ENCODE peak calls at places on chromosomes 11 and 22, in four cellular contexts. One of them, this sample, is unnamed.
A peak's percentile ranks its signal among the peaks of the same experiment; 100 is the strongest.

GRCh38 chr22:50271519-50271970 is 1.4 kb upstream of the MAPK11 start:
- DNase-seq in A549: no peak
- DNase-seq in right lobe of liver: no peak
- DNase-seq in uterus: peak; percentile 62
- DNase-seq in this sample: peak; percentile 65

GRCh38 chr11:35458846-35459245 is 39.5 kb upstream of the SLC1A2 start:
- DNase-seq in right lobe of liver: no peak
- DNase-seq in uterus: no peak
- DNase-seq in A549: no peak
- DNase-seq in this sample: no peak

GRCh38 chr22:28299760-28300159 is 379.9 kb downstream of the TTC28 start:
- DNase-seq in A549: no peak
- DNase-seq in uterus: peak; percentile 55
- DNase-seq in right lobe of liver: no peak
- DNase-seq in this sample: no peak

GRCh38 chr11:28858076-28858475 is 749.9 kb downstream of the METTL15 start:
- DNase-seq in A549: no peak
- DNase-seq in right lobe of liver: no peak
- DNase-seq in uterus: no peak
- DNase-seq in this sample: no peak

GRCh38 chr11:104625246-104625645 is 273.0 kb downstream of the CASP12 start:
- DNase-seq in uterus: no peak
- DNase-seq in right lobe of liver: no peak
- DNase-seq in A549: no peak
- DNase-seq in this sample: no peak

GRCh38 chr11:68214173-68215086 is 1.3 kb upstream of the KMT5B start:
- DNase-seq in A549: no peak
- DNase-seq in uterus: no peak
- DNase-seq in right lobe of liver: peak; percentile 69
- DNase-seq in this sample: no peak

GRCh38 chr11:134224710-134225662 is 515 bp downstream of the VPS26B start:
- DNase-seq in uterus: peak; percentile 39
- DNase-seq in right lobe of liver: peak; percentile 92
- DNase-seq in A549: peak; percentile 7
- DNase-seq in this sample: peak; percentile 31

GRCh38 chr11:104105155-104105554 is 58.8 kb downstream of the PDGFD start:
- DNase-seq in uterus: no peak
- DNase-seq in right lobe of liver: no peak
- DNase-seq in A549: no peak
- DNase-seq in this sample: no peak

GRCh38 chr11:78424334-78425270 is 7.0 kb upstream of the GAB2 start:
- DNase-seq in A549: no peak
- DNase-seq in right lobe of liver: no peak
- DNase-seq in uterus: no peak
- DNase-seq in this sample: no peak

GRCh38 chr11:87144266-87144665 is 106.5 kb downstream of the TMEM135 start:
- DNase-seq in uterus: no peak
- DNase-seq in right lobe of liver: no peak
- DNase-seq in A549: no peak
- DNase-seq in this sample: no peak

GRCh38 chr22:44337658-44338004 is 24.9 kb upstream of the SHISAL1 start:
- DNase-seq in right lobe of liver: no peak
- DNase-seq in A549: peak; percentile 38
- DNase-seq in uterus: peak; percentile 81
- DNase-seq in this sample: peak; percentile 75

GRCh38 chr11:70060611-70061293 is 17.4 kb upstream of the ANO1 start:
- DNase-seq in uterus: no peak
- DNase-seq in A549: no peak
- DNase-seq in right lobe of liver: no peak
- DNase-seq in this sample: no peak

GRCh38 chr11:130523609-130524008 is 75.2 kb downstream of the ADAMTS15 start:
- DNase-seq in uterus: no peak
- DNase-seq in right lobe of liver: no peak
- DNase-seq in A549: no peak
- DNase-seq in this sample: peak; percentile 25

GRCh38 chr11:130520231-130520630 is 71.8 kb downstream of the ADAMTS15 start:
- DNase-seq in right lobe of liver: no peak
- DNase-seq in uterus: peak; percentile 43
- DNase-seq in A549: no peak
- DNase-seq in this sample: no peak

GRCh38 chr11:130523166-130523565 is 74.7 kb downstream of the ADAMTS15 start:
- DNase-seq in A549: no peak
- DNase-seq in uterus: no peak
- DNase-seq in right lobe of liver: no peak
- DNase-seq in this sample: no peak

GRCh38 chr11:130524132-130524790 is 75.8 kb downstream of the ADAMTS15 start:
- DNase-seq in right lobe of liver: no peak
- DNase-seq in uterus: no peak
- DNase-seq in A549: no peak
- DNase-seq in this sample: no peak

GRCh38 chr11:130522284-130522961 is 74.0 kb downstream of the ADAMTS15 start:
- DNase-seq in A549: peak; percentile 79
- DNase-seq in uterus: peak; percentile 94
- DNase-seq in right lobe of liver: peak; percentile 67
- DNase-seq in this sample: peak; percentile 73
- TF ChIP-seq POLR2A in A549: no peak
- TF ChIP-seq POLR2A in uterus: no peak
- TF ChIP-seq POLR2A in right lobe of liver: no peak
- TF ChIP-seq POLR2A in this sample: no peak

DNA sequence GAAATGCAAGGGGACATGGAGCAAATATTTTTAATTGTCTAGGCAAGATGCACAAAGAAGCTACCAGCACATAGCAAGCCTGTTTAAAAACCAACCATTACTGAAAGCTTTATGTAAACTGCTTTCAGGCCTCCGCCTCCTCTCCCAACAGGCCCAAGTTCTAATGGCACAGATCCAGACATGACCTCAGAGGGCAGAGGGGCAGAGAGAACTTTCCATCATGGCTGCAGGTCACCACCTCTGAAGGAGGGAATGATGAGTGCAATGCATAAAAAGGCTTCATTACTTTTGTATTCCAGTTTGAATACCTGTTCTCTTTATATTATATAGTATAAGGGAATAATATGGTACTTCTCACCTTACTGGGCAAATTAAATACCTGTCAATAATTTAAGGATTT is 15.2 kb downstream of the DDX17 start:
- DNase-seq in A549: no peak
- DNase-seq in right lobe of liver: peak; percentile 80
- DNase-seq in uterus: peak; percentile 68
- DNase-seq in this sample: no peak
- TF ChIP-seq POLR2A in A549: no peak
- TF ChIP-seq POLR2A in right lobe of liver: no peak
- TF ChIP-seq POLR2A in uterus: no peak
- TF ChIP-seq POLR2A in this sample: no peak

GRCh38 chr11:65380460-65381126 is 1.9 kb downstream of the SLC25A45 start:
- DNase-seq in uterus: no peak
- DNase-seq in A549: no peak
- DNase-seq in right lobe of liver: no peak
- DNase-seq in this sample: no peak

GRCh38 chr11:65383778-65384177 is 1.3 kb upstream of the SLC25A45 start:
- DNase-seq in A549: no peak
- DNase-seq in uterus: no peak
- DNase-seq in right lobe of liver: no peak
- DNase-seq in this sample: no peak

GRCh38 chr11:65382804-65383368 is 440 bp upstream of the SLC25A45 start:
- DNase-seq in uterus: no peak
- DNase-seq in right lobe of liver: peak; percentile 94
- DNase-seq in A549: peak; percentile 58
- DNase-seq in this sample: peak; percentile 37

GRCh38 chr11:65381721-65382035 is 768 bp downstream of the SLC25A45 start:
- DNase-seq in uterus: no peak
- DNase-seq in A549: peak; percentile 52
- DNase-seq in right lobe of liver: no peak
- DNase-seq in this sample: peak; percentile 19

GRCh38 chr11:65382036-65382803 is at the start of gene SLC25A45:
- DNase-seq in uterus: peak; percentile 94
- DNase-seq in right lobe of liver: peak; percentile 95
- DNase-seq in A549: peak; percentile 78
- DNase-seq in this sample: peak; percentile 70
- TF ChIP-seq POLR2A in uterus: peak; percentile 83
- TF ChIP-seq POLR2A in right lobe of liver: peak; percentile 66
- TF ChIP-seq POLR2A in A549: no peak
- TF ChIP-seq POLR2A in this sample: peak; percentile 54

DNA sequence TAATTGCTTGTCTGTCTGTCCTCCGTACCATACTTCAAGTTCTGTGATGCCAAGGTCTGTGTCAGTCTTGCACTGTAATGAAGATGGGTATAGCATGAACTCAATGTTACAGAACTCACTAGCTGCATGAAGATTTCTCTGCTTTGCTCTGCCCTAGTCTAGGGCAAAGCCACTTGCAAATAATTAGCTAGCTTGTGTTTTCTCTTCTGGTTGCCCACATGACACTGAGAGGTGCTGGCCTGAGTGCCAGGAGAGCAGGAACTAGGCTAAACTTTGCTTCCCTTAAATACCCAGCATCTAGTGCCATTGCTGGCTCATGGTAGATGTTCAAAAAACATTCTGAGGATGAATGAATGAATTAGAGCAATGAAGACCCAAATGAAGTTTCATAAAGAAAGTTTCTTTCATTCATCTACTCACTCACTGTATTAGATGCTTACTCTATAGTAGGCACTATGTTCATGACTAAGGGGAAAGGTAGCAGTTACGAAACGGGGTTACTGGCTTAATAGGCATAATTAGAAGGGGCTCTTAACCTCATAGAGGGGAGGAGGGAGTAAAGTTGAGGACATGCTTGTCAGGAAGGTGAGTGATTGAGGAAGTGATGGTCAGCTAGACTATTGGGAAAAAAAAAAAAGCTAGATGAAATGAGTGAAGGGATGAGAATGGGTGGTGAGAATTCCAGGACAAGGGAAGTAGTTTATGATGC is 4.4 kb upstream of the ENDOD1 start:
- DNase-seq in uterus: no peak
- DNase-seq in A549: no peak
- DNase-seq in right lobe of liver: no peak
- DNase-seq in this sample: no peak
- TF ChIP-seq POLR2A in uterus: no peak
- TF ChIP-seq POLR2A in A549: no peak
- TF ChIP-seq POLR2A in right lobe of liver: no peak
- TF ChIP-seq POLR2A in this sample: no peak

GRCh38 chr22:17780741-17781318 is 6.6 kb upstream of the BID start:
- DNase-seq in right lobe of liver: no peak
- DNase-seq in A549: no peak
- DNase-seq in uterus: no peak
- DNase-seq in this sample: no peak

GRCh38 chr22:17781319-17782031 is 7.2 kb upstream of the BID start:
- DNase-seq in right lobe of liver: no peak
- DNase-seq in A549: peak; percentile 68
- DNase-seq in uterus: no peak
- DNase-seq in this sample: peak; percentile 78

GRCh38 chr22:17778412-17778976 is 4.2 kb upstream of the BID start:
- DNase-seq in uterus: no peak
- DNase-seq in right lobe of liver: no peak
- DNase-seq in A549: no peak
- DNase-seq in this sample: no peak

GRCh38 chr22:17779286-17780115 is 5.2 kb upstream of the BID start:
- DNase-seq in uterus: no peak
- DNase-seq in right lobe of liver: no peak
- DNase-seq in A549: no peak
- DNase-seq in this sample: no peak

GRCh38 chr22:17780116-17780740 is 6.0 kb upstream of the BID start:
- DNase-seq in A549: no peak
- DNase-seq in right lobe of liver: no peak
- DNase-seq in uterus: no peak
- DNase-seq in this sample: no peak
- TF ChIP-seq POLR2A in A549: no peak
- TF ChIP-seq POLR2A in right lobe of liver: no peak
- TF ChIP-seq POLR2A in uterus: no peak
- TF ChIP-seq POLR2A in this sample: no peak

GRCh38 chr22:23181763-23182288 is 1.5 kb downstream of the BCR start:
- DNase-seq in A549: no peak
- DNase-seq in uterus: no peak
- DNase-seq in right lobe of liver: no peak
- DNase-seq in this sample: no peak

GRCh38 chr22:23182289-23183106 is 2.2 kb downstream of the BCR start:
- DNase-seq in A549: no peak
- DNase-seq in uterus: no peak
- DNase-seq in right lobe of liver: no peak
- DNase-seq in this sample: peak; percentile 75

GRCh38 chr22:23180301-23180892 is at the start of gene BCR:
- DNase-seq in A549: peak; percentile 51
- DNase-seq in right lobe of liver: peak; percentile 86
- DNase-seq in uterus: peak; percentile 63
- DNase-seq in this sample: peak; percentile 81

GRCh38 chr22:23179381-23180294 is 671 bp upstream of the BCR start:
- DNase-seq in uterus: peak; percentile 50
- DNase-seq in right lobe of liver: peak; percentile 75
- DNase-seq in A549: no peak
- DNase-seq in this sample: no peak

DNA sequence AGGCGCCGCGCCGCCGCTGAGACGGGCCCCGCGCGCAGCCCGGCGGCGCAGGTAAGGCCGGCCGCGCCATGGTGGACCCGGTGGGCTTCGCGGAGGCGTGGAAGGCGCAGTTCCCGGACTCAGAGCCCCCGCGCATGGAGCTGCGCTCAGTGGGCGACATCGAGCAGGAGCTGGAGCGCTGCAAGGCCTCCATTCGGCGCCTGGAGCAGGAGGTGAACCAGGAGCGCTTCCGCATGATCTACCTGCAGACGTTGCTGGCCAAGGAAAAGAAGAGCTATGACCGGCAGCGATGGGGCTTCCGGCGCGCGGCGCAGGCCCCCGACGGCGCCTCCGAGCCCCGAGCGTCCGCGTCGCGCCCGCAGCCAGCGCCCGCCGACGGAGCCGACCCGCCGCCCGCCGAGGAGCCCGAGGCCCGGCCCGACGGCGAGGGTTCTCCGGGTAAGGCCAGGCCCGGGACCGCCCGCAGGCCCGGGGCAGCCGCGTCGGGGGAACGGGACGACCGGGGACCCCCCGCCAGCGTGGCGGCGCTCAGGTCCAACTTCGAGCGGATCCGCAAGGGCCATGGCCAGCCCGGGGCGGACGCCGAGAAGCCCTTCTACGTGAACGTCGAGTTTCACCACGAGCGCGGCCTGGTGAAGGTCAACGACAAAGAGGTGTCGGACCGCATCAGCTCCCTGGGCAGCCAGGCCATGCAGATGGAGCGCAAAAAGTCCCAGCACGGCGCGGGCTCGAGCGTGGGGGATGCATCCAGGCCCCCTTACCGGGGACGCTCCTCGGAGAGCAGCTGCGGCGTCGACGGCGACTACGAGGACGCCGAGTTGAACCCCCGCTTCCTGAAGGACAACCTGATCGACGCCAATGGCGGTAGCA is 819 bp downstream of the BCR start:
- DNase-seq in uterus: no peak
- DNase-seq in A549: no peak
- DNase-seq in right lobe of liver: no peak
- DNase-seq in this sample: no peak
- TF ChIP-seq POLR2A in uterus: no peak
- TF ChIP-seq POLR2A in A549: no peak
- TF ChIP-seq POLR2A in right lobe of liver: no peak
- TF ChIP-seq POLR2A in this sample: no peak

DNA sequence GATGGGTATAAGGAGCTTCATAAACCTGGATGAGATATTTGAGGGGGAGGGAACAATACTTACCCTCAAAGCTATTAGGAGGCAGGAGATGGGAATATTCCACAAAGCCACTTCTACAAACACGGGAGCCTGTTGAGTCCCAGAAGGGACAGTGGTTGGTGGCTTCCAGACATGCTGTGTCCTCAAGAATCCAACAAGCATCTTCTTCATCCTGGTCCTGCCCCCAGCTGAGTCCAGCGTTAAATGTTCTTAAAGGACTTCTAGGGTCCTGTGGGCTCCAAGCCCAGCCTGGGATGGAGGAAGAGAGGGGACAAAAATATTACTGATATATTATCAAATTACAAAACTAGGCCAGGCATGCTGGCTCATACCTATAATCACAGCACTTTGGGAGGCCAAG is 2.3 kb downstream of the CSKMT start:
- DNase-seq in uterus: no peak
- DNase-seq in right lobe of liver: no peak
- DNase-seq in A549: no peak
- DNase-seq in this sample: no peak
- TF ChIP-seq POLR2A in uterus: no peak
- TF ChIP-seq POLR2A in right lobe of liver: no peak
- TF ChIP-seq POLR2A in A549: peak; percentile 4
- TF ChIP-seq POLR2A in this sample: no peak

This sample was measured in H54.